ENCODE peak calls at places on chromosomes 3 and 15, in five cellular contexts. V is RWPE1, K is fibroblast of pulmonary artery, Z is B cell, C is AG09309. G is an unnamed sample.

GRCh38 chr3:129974451-129975331 is at the start of gene TRH:
- DNase-seq in V (no peak), K (no peak), Z (no peak), C (no peak), G (no peak)

GRCh38 chr15:91525746-91526145 is 327.8 kb upstream of the SLCO3A1 start:
- DNase-seq in V (no peak), K (no peak), Z (no peak), C (no peak), G (no peak)

GRCh38 chr3:36973141-36973540 is 19.8 kb downstream of the EPM2AIP1 start:
- DNase-seq in V (no peak), K (no peak), Z (no peak), C (no peak), G (no peak)

GRCh38 chr15:36400936-36401585 is 178.4 kb upstream of the CDIN1 start:
- DNase-seq in V (no peak), K (peak), Z (no peak), C (no peak), G (no peak)

GRCh38 chr3:159113476-159113875 is 311.6 kb downstream of the MFSD1 start:
- DNase-seq in V (no peak), K (no peak), Z (no peak), C (no peak), G (no peak)

GRCh38 chr15:78906310-78906608 is 33.6 kb downstream of the MORF4L1 start:
- DNase-seq in V (peak), K (peak), Z (no peak), C (peak), G (no peak)

GRCh38 chr3:51967384-51968174 is at the start of gene PCBP4:
- DNase-seq in V (no peak), K (peak), Z (no peak), C (no peak), G (no peak)

GRCh38 chr3:142088522-142088921 is 60.8 kb downstream of the TFDP2 start:
- DNase-seq in V (no peak), K (peak), Z (no peak), C (no peak), G (no peak)

GRCh38 chr3:86104154-86104553 is 886.8 kb downstream of the VGLL3 start:
- DNase-seq in V (no peak), K (no peak), Z (no peak), C (no peak), G (no peak)

GRCh38 chr3:100893590-100893989 is 99.6 kb downstream of the ABI3BP start:
- DNase-seq in V (no peak), K (peak), Z (no peak), C (no peak), G (no peak)

GRCh38 chr3:107910713-107911259 is 180.0 kb downstream of the CD47 start:
- DNase-seq in V (no peak), K (no peak), Z (no peak), C (no peak), G (no peak)

GRCh38 chr3:31066999-31067398 is 172.5 kb upstream of the GADL1 start:
- DNase-seq in V (peak), K (peak), Z (no peak), C (peak), G (no peak)

GRCh38 chr3:100045696-100046095 is 68.6 kb downstream of the FILIP1L start:
- DNase-seq in V (no peak), K (peak), Z (no peak), C (peak), G (no peak)

GRCh38 chr15:63461230-63461629 is 43.2 kb upstream of the USP3 start:
- DNase-seq in V (no peak), K (peak), Z (no peak), C (no peak), G (no peak)

GRCh38 chr3:182000454-182000853 is 288.7 kb downstream of the SOX2 start:
- DNase-seq in V (no peak), K (no peak), Z (no peak), C (no peak), G (no peak)

GRCh38 chr3:54698059-54698458 is 229.8 kb downstream of the LRTM1 start:
- DNase-seq in V (no peak), K (no peak), Z (no peak), C (no peak), G (no peak)

GRCh38 chr15:52185151-52185561 is 6.0 kb downstream of the GNB5 start:
- DNase-seq in V (no peak), K (no peak), Z (no peak), C (no peak), G (no peak)

GRCh38 chr3:105957722-105958121 is 88.9 kb upstream of the CBLB start:
- DNase-seq in V (peak), K (peak), Z (no peak), C (peak), G (no peak)

GRCh38 chr3:127139601-127140500 is 53.1 kb upstream of the PRR23E start:
- DNase-seq in V (no peak), K (no peak), Z (no peak), C (no peak), G (no peak)

GRCh38 chr3:197463279-197463678 is 92.5 kb downstream of the BDH1 start:
- DNase-seq in V (no peak), K (peak), Z (no peak), C (no peak), G (no peak)

DNA sequence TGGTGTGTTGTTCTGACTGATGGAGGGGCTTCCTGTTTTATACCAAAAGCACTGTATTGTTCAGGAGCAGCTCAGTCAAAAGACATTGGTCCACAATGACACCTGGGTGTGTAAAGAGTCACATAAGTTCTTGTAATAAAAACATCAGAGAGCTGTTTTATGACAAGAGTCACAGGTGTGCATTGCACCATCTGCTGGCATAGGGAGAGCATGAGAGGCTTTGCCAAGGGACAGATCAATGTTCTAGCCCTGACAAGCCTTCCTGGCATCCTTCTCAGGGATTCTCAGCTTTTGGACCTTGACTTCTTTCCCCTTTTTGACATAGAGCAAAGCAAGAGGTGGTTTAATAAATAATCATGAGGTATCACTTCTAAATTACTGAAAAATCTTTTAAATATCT is 20.5 kb downstream of the ARPP21 start:
- DNase-seq in V (no peak), K (no peak), Z (no peak), C (no peak), G (no peak)
- TF ChIP-seq CTCF in V (peak), K (no peak), Z (no peak), C (no peak), G (no peak)

GRCh38 chr15:34436956-34437442 is 609 bp downstream of the GOLGA8A start:
- DNase-seq in V (peak), K (peak), Z (no peak), C (no peak), G (peak)
- TF ChIP-seq CTCF in V (no peak), K (no peak), Z (no peak), C (no peak), G (no peak)

GRCh38 chr15:66403323-66403722 is 16.6 kb downstream of the MAP2K1 start:
- DNase-seq in V (no peak), K (no peak), Z (no peak), C (no peak), G (no peak)

GRCh38 chr15:66404122-66404521 is 17.4 kb downstream of the MAP2K1 start:
- DNase-seq in V (no peak), K (no peak), Z (no peak), C (no peak), G (no peak)

GRCh38 chr15:66405605-66406004 is 18.9 kb downstream of the MAP2K1 start:
- DNase-seq in V (no peak), K (peak), Z (no peak), C (no peak), G (no peak)

GRCh38 chr15:66405007-66405406 is 18.3 kb downstream of the MAP2K1 start:
- DNase-seq in V (no peak), K (peak), Z (no peak), C (no peak), G (no peak)

GRCh38 chr15:66404532-66404931 is 17.8 kb downstream of the MAP2K1 start:
- DNase-seq in V (no peak), K (no peak), Z (no peak), C (no peak), G (no peak)
- TF ChIP-seq CTCF in V (no peak), K (no peak), Z (peak), C (no peak), G (no peak)

DNA sequence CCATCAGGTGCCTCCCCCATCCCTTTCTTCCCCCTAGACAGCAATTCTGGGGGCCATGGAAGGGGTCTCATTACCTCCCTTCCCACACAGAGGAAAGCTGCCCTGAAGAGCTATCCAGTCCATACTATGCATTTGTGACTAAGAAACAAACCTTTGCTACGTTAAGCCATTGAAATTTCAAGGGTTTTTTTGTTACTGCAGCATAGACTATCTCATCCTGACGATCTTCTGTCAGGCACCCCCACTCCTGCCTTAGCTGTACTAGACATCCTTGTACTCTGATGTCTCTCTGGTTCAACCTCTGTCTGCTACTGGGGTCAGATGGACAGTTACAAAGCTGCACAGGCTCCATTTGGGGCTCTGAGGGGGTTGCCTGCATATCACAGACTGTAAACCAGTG is 21.4 kb upstream of the NSMCE3 start:
- DNase-seq in V (no peak), K (no peak), Z (no peak), C (no peak), G (no peak)
- TF ChIP-seq CTCF in V (no peak), K (no peak), Z (no peak), C (no peak), G (no peak)

GRCh38 chr15:41115088-41115651 is 910 bp downstream of the INO80 start:
- DNase-seq in V (peak), K (peak), Z (no peak), C (no peak), G (no peak)
- TF ChIP-seq CTCF in V (no peak), K (peak), Z (no peak), C (peak), G (no peak)

G was measured in natural killer cell.